ENCODE peak calls at places on chromosome 18, in five cellular contexts. X is CD8-positive, alpha-beta T cell; D is body of pancreas; C is psoas muscle; Q is IMR-90. E is an unnamed sample.

GRCh38 chr18:24959100-24959499 is 392.9 kb downstream of the ZNF521 start:
- DNase-seq in X (no peak), D (no peak), C (no peak), Q (no peak), E (no peak)

GRCh38 chr18:37144921-37145320 is 316.0 kb downstream of the KIAA1328 start:
- DNase-seq in X (no peak), D (no peak), C (no peak), Q (no peak), E (peak; percentile 80)

GRCh38 chr18:27661320-27662049 is 476.4 kb upstream of the CHST9 start:
- DNase-seq in X (no peak), D (no peak), C (no peak), Q (no peak), E (no peak)

GRCh38 chr18:61898576-61899205 is 5.9 kb upstream of the RNF152 start:
- DNase-seq in X (no peak), D (no peak), C (no peak), Q (no peak), E (peak; percentile 22)

GRCh38 chr18:515838-516237 is 15.3 kb upstream of the COLEC12 start:
- DNase-seq in X (no peak), D (no peak), C (no peak), Q (no peak), E (no peak)

GRCh38 chr18:13611616-13612110 is 114.7 kb downstream of the FAM210A start:
- DNase-seq in X (no peak), D (no peak), C (peak; percentile 71), Q (peak; percentile 9), E (peak; percentile 6)

GRCh38 chr18:8499810-8500663 is 109.2 kb upstream of the RAB12 start:
- DNase-seq in X (no peak), D (no peak), C (no peak), Q (no peak), E (no peak)

GRCh38 chr18:28284132-28284531 is 107.2 kb upstream of the CDH2 start:
- DNase-seq in X (no peak), D (no peak), C (no peak), Q (peak; percentile 86), E (peak; percentile 84)

GRCh38 chr18:79695269-79695668 is 15.7 kb downstream of the CTDP1 start:
- DNase-seq in X (no peak), D (no peak), C (no peak), Q (peak; percentile 52), E (no peak)

GRCh38 chr18:28114472-28114871 is 62.5 kb downstream of the CDH2 start:
- DNase-seq in X (no peak), D (no peak), C (no peak), Q (peak; percentile 80), E (peak; percentile 78)

GRCh38 chr18:41073372-41073954 is 881.6 kb upstream of the PIK3C3 start:
- DNase-seq in X (no peak), D (no peak), C (no peak), Q (peak; percentile 90), E (peak; percentile 24)

GRCh38 chr18:3262234-3263171 is 570 bp downstream of the MYL12B start:
- DNase-seq in X (peak; percentile 5), D (no peak), C (peak; percentile 60), Q (no peak), E (peak; percentile 48)

GRCh38 chr18:75923169-75923568 is 495.7 kb upstream of the SMIM21 start:
- DNase-seq in X (no peak), D (peak; percentile 72), C (peak; percentile 81), Q (peak; percentile 1), E (peak; percentile 5)

GRCh38 chr18:34985963-34986362 is 55.2 kb upstream of the MAPRE2 start:
- DNase-seq in X (no peak), D (no peak), C (no peak), Q (no peak), E (no peak)

GRCh38 chr18:3060667-3061580 is 48.0 kb upstream of the LPIN2 start:
- DNase-seq in X (peak; percentile 13), D (no peak), C (no peak), Q (no peak), E (no peak)

GRCh38 chr18:58307441-58307840 is 263.4 kb downstream of the NEDD4L start:
- DNase-seq in X (no peak), D (no peak), C (no peak), Q (no peak), E (no peak)

GRCh38 chr18:61635901-61636528 is 256.8 kb downstream of the RNF152 start:
- DNase-seq in X (no peak), D (peak; percentile 65), C (no peak), Q (peak; percentile 63), E (peak; percentile 58)

GRCh38 chr18:28039078-28039477 is 137.9 kb downstream of the CDH2 start:
- DNase-seq in X (no peak), D (no peak), C (no peak), Q (peak; percentile 34), E (peak; percentile 73)

GRCh38 chr18:5057348-5058012 is 139.6 kb downstream of the AKAIN1 start:
- DNase-seq in X (no peak), D (peak; percentile 61), C (peak; percentile 54), Q (peak; percentile 31), E (peak; percentile 50)

GRCh38 chr18:50697509-50697908 is 122.3 kb downstream of the MRO start:
- DNase-seq in X (no peak), D (no peak), C (no peak), Q (no peak), E (no peak)

GRCh38 chr18:68662779-68663178 is 52.1 kb downstream of the TMX3 start:
- DNase-seq in X (no peak), D (no peak), C (no peak), Q (peak; percentile 66), E (peak; percentile 10)
- TF ChIP-seq CTCF in X (no peak), D (no peak), C (no peak), Q (peak; percentile 18), E (peak; percentile 25)

DNA sequence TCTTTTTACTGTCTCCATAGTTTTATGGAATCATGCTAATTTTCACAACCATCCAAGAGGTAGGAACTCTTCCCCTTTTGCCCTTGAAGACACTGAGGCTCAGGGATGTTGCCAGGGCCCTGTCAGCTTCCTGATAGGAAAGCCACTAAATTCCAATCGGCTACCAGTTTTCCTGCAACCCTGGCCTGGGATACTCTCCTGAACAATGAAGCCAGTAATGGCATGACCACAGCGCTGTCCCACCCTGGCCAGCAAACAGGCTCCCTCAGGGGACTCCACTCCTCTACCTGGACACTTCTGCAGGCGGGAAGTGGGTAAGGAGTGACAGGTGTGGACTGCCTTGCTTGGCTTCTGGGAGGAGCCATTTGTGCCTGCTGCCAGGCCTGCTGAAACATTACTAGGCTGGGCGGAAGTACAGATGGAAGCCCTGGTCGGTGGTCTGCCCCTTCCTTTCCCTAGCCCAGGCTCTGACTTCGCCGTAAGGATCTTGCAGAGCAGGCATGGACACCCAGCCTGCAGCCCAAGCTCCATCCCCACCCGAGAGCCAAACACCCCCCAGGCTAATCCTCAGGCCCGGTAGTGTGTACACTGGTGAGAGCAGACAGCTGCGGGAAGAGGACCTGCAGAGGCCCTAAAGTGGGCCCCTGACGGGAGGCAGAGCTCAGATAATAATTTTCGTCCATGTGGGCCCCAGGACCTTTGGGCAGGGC is 78.8 kb upstream of the SMAD2 start:
- DNase-seq in X (no peak), D (no peak), C (no peak), Q (no peak), E (no peak)
- TF ChIP-seq CTCF in X (no peak), D (no peak), C (no peak), Q (no peak), E (no peak)

GRCh38 chr18:22408059-22408458 is 9.7 kb downstream of the CTAGE1 start:
- DNase-seq in X (no peak), D (no peak), C (no peak), Q (no peak), E (no peak)
- TF ChIP-seq CTCF in X (no peak), D (no peak), C (no peak), Q (no peak), E (no peak)

GRCh38 chr18:31946305-31947046 is 3.5 kb upstream of the TRAPPC8 start:
- DNase-seq in X (no peak), D (no peak), C (no peak), Q (no peak), E (no peak)

GRCh38 chr18:31943895-31944816 is 1.2 kb upstream of the TRAPPC8 start:
- DNase-seq in X (no peak), D (no peak), C (no peak), Q (no peak), E (no peak)

GRCh38 chr18:31942301-31942998 is 478 bp downstream of the TRAPPC8 start:
- DNase-seq in X (peak; percentile 2), D (peak; percentile 34), C (peak; percentile 63), Q (peak; percentile 54), E (peak; percentile 59)

GRCh38 chr18:31941010-31941809 is 1.7 kb downstream of the TRAPPC8 start:
- DNase-seq in X (no peak), D (no peak), C (no peak), Q (no peak), E (no peak)

GRCh38 chr18:31942999-31943894 is at the start of gene TRAPPC8:
- DNase-seq in X (peak; percentile 80), D (peak; percentile 98), C (peak; percentile 99), Q (peak; percentile 98), E (peak; percentile 99)
- TF ChIP-seq CTCF in X (no peak), D (no peak), C (no peak), Q (no peak), E (peak; percentile 11)

DNA sequence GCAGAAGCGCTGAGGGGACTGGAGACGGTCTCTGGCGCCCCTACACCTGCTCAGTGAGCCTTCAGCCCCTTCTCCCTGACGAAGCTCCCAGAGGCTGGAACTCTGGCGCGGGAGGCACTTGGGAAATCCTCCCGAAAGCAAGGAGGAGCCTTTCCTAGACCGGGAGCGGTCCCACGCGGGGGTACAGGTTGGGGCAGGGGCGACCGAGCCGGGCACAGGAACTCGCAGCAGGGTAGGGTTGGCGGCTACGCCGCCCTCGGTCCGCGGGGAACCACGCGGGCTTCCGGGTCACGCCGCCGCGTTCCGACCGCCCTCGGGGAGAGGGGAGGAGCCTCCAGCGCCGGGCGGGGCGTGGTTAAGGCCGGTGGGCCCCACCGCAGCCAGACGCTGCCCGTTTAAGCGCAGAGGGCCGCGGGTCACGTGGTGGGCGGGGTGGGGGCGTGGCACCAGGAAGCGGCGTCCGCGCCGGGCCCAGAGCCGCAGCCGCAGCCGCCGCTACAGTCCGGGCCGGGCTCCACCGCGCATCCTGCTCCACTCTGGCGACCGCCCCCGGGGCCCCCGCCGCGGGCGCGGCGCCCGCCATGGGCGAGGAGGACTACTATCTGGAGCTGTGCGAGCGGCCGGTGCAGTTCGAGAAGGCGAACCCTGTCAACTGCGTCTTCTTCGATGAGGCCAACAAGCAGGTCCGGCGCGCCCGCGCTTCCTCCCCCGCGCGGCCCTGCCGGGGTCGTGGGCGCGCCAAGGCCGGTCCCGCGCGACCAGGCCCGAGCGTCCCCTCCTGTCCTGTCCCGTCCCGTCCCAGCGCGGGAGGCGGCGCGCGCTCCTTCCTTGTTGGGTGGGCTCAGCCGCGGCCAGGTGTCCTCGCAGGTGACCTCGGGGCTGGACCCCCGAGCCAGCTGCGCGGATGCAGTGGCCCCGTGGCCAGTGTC is at the start of gene RMC1:
- DNase-seq in X (peak; percentile 96), D (peak; percentile 98), C (peak; percentile 98), Q (peak; percentile 90), E (peak; percentile 96)
- TF ChIP-seq CTCF in X (no peak), D (no peak), C (no peak), Q (peak; percentile 6), E (peak; percentile 17)

GRCh38 chr18:11980555-11981382 is 538 bp upstream of the IMPA2 start:
- DNase-seq in X (peak; percentile 88), D (peak; percentile 100), C (peak; percentile 100), Q (peak; percentile 96), E (peak; percentile 100)
- TF ChIP-seq CTCF in X (no peak), D (no peak), C (no peak), Q (peak; percentile 15), E (no peak)

E was measured in epithelial cell of esophagus.